ENCODE peak calls at places on chromosomes 5 and 9, in seven cellular contexts. X is choroid plexus epithelial cell, T is SJCRH30, P is mucosa of descending colon, E is AG04449, Q is NCI-H1436 treated with DMSO at 0.1 percent for 48 hours, B is BE2C. I is an unnamed sample.

GRCh38 chr9:36566813-36567217 is 5.9 kb upstream of the MELK start:
- DNase-seq in X (no peak), T (peak), P (no peak), E (no peak), Q (no peak), B (no peak), I (peak)

GRCh38 chr9:109143881-109144562 is 23.0 kb downstream of the FRRS1L start:
- DNase-seq in X (peak), T (peak), P (no peak), E (no peak), Q (no peak), B (peak), I (peak)

GRCh38 chr5:15544039-15544438 is 44.1 kb downstream of the FBXL7 start:
- DNase-seq in X (no peak), T (no peak), P (no peak), E (no peak), Q (no peak), B (no peak), I (no peak)

GRCh38 chr5:50963647-50964584 is 297.5 kb downstream of the PARP8 start:
- DNase-seq in X (no peak), T (no peak), P (no peak), E (no peak), Q (no peak), B (peak), I (no peak)

GRCh38 chr9:121609845-121610637 is 41.4 kb upstream of the DAB2IP start:
- DNase-seq in X (peak), T (peak), P (no peak), E (peak), Q (no peak), B (peak), I (peak)

GRCh38 chr9:134399435-134400056 is 73.3 kb downstream of the RXRA start:
- DNase-seq in X (peak), T (peak), P (no peak), E (no peak), Q (no peak), B (no peak), I (peak)

GRCh38 chr5:68751651-68752050 is 342.2 kb upstream of the SLC30A5 start:
- DNase-seq in X (no peak), T (no peak), P (no peak), E (no peak), Q (no peak), B (no peak), I (no peak)

GRCh38 chr5:122121782-122122465 is 7.4 kb upstream of the ZNF474 start:
- DNase-seq in X (peak), T (no peak), P (no peak), E (no peak), Q (no peak), B (no peak), I (peak)

GRCh38 chr9:69071059-69071458 is 35.5 kb downstream of the FXN start:
- DNase-seq in X (no peak), T (no peak), P (no peak), E (no peak), Q (no peak), B (no peak), I (no peak)

GRCh38 chr5:108481355-108481931 is 99.5 kb upstream of the FBXL17 start:
- DNase-seq in X (peak), T (peak), P (no peak), E (no peak), Q (no peak), B (peak), I (no peak)

GRCh38 chr5:3853366-3853765 is 257.7 kb downstream of the IRX1 start:
- DNase-seq in X (no peak), T (no peak), P (no peak), E (no peak), Q (no peak), B (no peak), I (no peak)

GRCh38 chr9:108521063-108521462 is 334.7 kb downstream of the ACTL7B start:
- DNase-seq in X (peak), T (no peak), P (no peak), E (no peak), Q (no peak), B (no peak), I (no peak)

GRCh38 chr9:36100532-36100931 is 36.0 kb upstream of the GLIPR2 start:
- DNase-seq in X (no peak), T (no peak), P (no peak), E (no peak), Q (no peak), B (no peak), I (peak)

GRCh38 chr9:25702536-25702935 is 24.3 kb upstream of the TUSC1 start:
- DNase-seq in X (no peak), T (no peak), P (no peak), E (no peak), Q (no peak), B (no peak), I (no peak)

GRCh38 chr5:69188811-69189161 is 597 bp upstream of the CENPH start:
- DNase-seq in X (no peak), T (no peak), P (no peak), E (no peak), Q (no peak), B (no peak), I (no peak)

GRCh38 chr5:161230222-161230621 is 316.3 kb downstream of the GABRB2 start:
- DNase-seq in X (no peak), T (no peak), P (no peak), E (no peak), Q (peak), B (no peak), I (no peak)

GRCh38 chr5:39713224-39713911 is 288.6 kb upstream of the DAB2 start:
- DNase-seq in X (peak), T (peak), P (no peak), E (no peak), Q (no peak), B (no peak), I (no peak)